ENCODE peak calls at places on chromosomes 11 and 22, in ten cellular contexts. Z is aorta; R is neuronal stem cell; X is cardiac muscle cell; L is suprapubic skin; A is heart left ventricle; F is effector memory CD4-positive, alpha-beta T cell; T is GM23248; C is stomach; H is adrenal gland. O is an unnamed sample.

GRCh38 chr11:115745041-115745440 is 240.8 kb upstream of the CADM1 start:
- DNase-seq in Z (no peak), R (no peak), X (no peak), L (no peak), A (no peak), F (no peak), T (no peak), C (no peak), H (no peak), O (no peak)

GRCh38 chr11:112453601-112454577 is 193.2 kb upstream of the PLET1 start:
- DNase-seq in Z (peak; percentile 52), R (no peak), X (peak; percentile 52), L (no peak), A (peak; percentile 51), F (no peak), T (peak; percentile 48), C (peak; percentile 47), H (peak; percentile 58), O (peak; percentile 26)

GRCh38 chr22:31929126-31929928 is 15.0 kb upstream of the YWHAH start:
- DNase-seq in Z (peak; percentile 33), R (no peak), X (no peak), L (no peak), A (peak; percentile 78), F (no peak), T (peak; percentile 24), C (no peak), H (no peak), O (no peak)

GRCh38 chr22:31329453-31330215 is 16.5 kb downstream of the PATZ1 start:
- DNase-seq in Z (no peak), R (no peak), X (no peak), L (no peak), A (no peak), F (no peak), T (no peak), C (no peak), H (no peak), O (no peak)

GRCh38 chr11:73760066-73760679 is 701 bp downstream of the RAB6A start:
- DNase-seq in Z (peak; percentile 70), R (no peak), X (peak; percentile 52), L (peak; percentile 86), A (peak; percentile 59), F (no peak), T (peak; percentile 71), C (peak; percentile 37), H (peak; percentile 49), O (peak; percentile 46)

GRCh38 chr11:110524227-110524626 is 94.5 kb downstream of the FDX1 start:
- DNase-seq in Z (no peak), R (no peak), X (peak; percentile 78), L (no peak), A (no peak), F (no peak), T (peak; percentile 97), C (no peak), H (no peak), O (no peak)

GRCh38 chr22:44127353-44127752 is 53.4 kb upstream of the PARVG start:
- DNase-seq in Z (no peak), R (no peak), X (peak; percentile 80), L (no peak), A (peak; percentile 57), F (no peak), T (peak; percentile 17), C (no peak), H (peak; percentile 33), O (no peak)

GRCh38 chr11:78420255-78420764 is 2.7 kb upstream of the GAB2 start:
- DNase-seq in Z (peak; percentile 86), R (peak; percentile 51), X (peak; percentile 94), L (peak; percentile 87), A (peak; percentile 71), F (no peak), T (peak; percentile 85), C (peak; percentile 59), H (peak; percentile 52), O (peak; percentile 72)

GRCh38 chr11:95977534-95978174 is 53.7 kb upstream of the MTMR2 start:
- DNase-seq in Z (no peak), R (no peak), X (peak; percentile 69), L (no peak), A (no peak), F (no peak), T (peak; percentile 5), C (no peak), H (no peak), O (no peak)

GRCh38 chr11:34178422-34178821 is 73.0 kb downstream of the NAT10 start:
- DNase-seq in Z (no peak), R (no peak), X (no peak), L (peak; percentile 67), A (no peak), F (no peak), T (no peak), C (no peak), H (no peak), O (no peak)

GRCh38 chr22:22508274-22509176 is at the start of gene ZNF280B:
- DNase-seq in Z (peak; percentile 71), R (peak; percentile 76), X (peak; percentile 92), L (no peak), A (peak; percentile 67), F (peak; percentile 67), T (peak; percentile 66), C (peak; percentile 70), H (peak; percentile 83), O (peak; percentile 79)

GRCh38 chr11:783581-784015 is 6.3 kb downstream of the CEND1 start:
- DNase-seq in Z (peak; percentile 83), R (peak; percentile 70), X (peak; percentile 80), L (peak; percentile 91), A (peak; percentile 74), F (no peak), T (peak; percentile 94), C (peak; percentile 89), H (peak; percentile 83), O (peak; percentile 82)

GRCh38 chr11:62245271-62245753 is 3.3 kb downstream of the SCGB1D2 start:
- DNase-seq in Z (no peak), R (peak; percentile 41), X (peak; percentile 54), L (no peak), A (no peak), F (no peak), T (peak; percentile 37), C (peak; percentile 28), H (no peak), O (no peak)

GRCh38 chr11:60422609-60423008 is 6.8 kb upstream of the MS4A5 start:
- DNase-seq in Z (no peak), R (no peak), X (no peak), L (no peak), A (no peak), F (no peak), T (no peak), C (no peak), H (no peak), O (no peak)

GRCh38 chr22:35303029-35303624 is 3.4 kb downstream of the TOM1 start:
- DNase-seq in Z (no peak), R (no peak), X (no peak), L (no peak), A (no peak), F (no peak), T (peak; percentile 46), C (no peak), H (no peak), O (no peak)
- H3K4me1 ChIP-seq in Z (no peaks in the 10 kb centered on the region), R (peaks cover 17% of the 10 kb centered on the region), X (peaks cover 21% of the 10 kb centered on the region), L (peaks cover 34% of the 10 kb centered on the region), A (peaks cover 6% of the 10 kb centered on the region), F (peaks cover 38% of the 10 kb centered on the region), T (peaks cover 32% of the 10 kb centered on the region), C (peaks cover 21% of the 10 kb centered on the region), H (peaks cover 59% of the 10 kb centered on the region), O (peaks cover 41% of the 10 kb centered on the region)

GRCh38 chr11:2384723-2385041 is 7.6 kb downstream of the CD81 start:
- DNase-seq in Z (no peak), R (no peak), X (no peak), L (no peak), A (no peak), F (no peak), T (no peak), C (no peak), H (no peak), O (no peak)
- H3K4me3 ChIP-seq in Z (no peak overlapping the region), R (no peak overlapping the region), X (no peak overlapping the region), L (no peak overlapping the region), A (no peak overlapping the region), F (no peak overlapping the region), T (no peak overlapping the region), C (peak overlapping the region; percentile 1), H (no peak overlapping the region), O (no peak overlapping the region)

GRCh38 chr11:117127164-117127563 is 16.9 kb upstream of the PAFAH1B2 start:
- DNase-seq in Z (no peak), R (no peak), X (no peak), L (no peak), A (no peak), F (no peak), T (no peak), C (no peak), H (no peak), O (no peak)

GRCh38 chr11:117122546-117122945 is 21.5 kb upstream of the PAFAH1B2 start:
- DNase-seq in Z (no peak), R (no peak), X (no peak), L (no peak), A (no peak), F (no peak), T (no peak), C (no peak), H (no peak), O (no peak)

GRCh38 chr11:117130879-117131278 is 13.2 kb upstream of the PAFAH1B2 start:
- DNase-seq in Z (no peak), R (no peak), X (no peak), L (no peak), A (no peak), F (no peak), T (no peak), C (no peak), H (no peak), O (no peak)

GRCh38 chr11:117128289-117128688 is 15.8 kb upstream of the PAFAH1B2 start:
- DNase-seq in Z (no peak), R (no peak), X (no peak), L (no peak), A (no peak), F (no peak), T (no peak), C (no peak), H (no peak), O (no peak)

GRCh38 chr11:117126223-117126965 is 17.7 kb upstream of the PAFAH1B2 start:
- DNase-seq in Z (no peak), R (no peak), X (no peak), L (no peak), A (no peak), F (no peak), T (no peak), C (no peak), H (no peak), O (no peak)
- H3K27me3 ChIP-seq in Z (no peaks in the 10 kb centered on the region), R (no peaks in the 10 kb centered on the region), X (peaks cover 3% of the 10 kb centered on the region), L (no peaks in the 10 kb centered on the region), A (no peaks in the 10 kb centered on the region), F (no peaks in the 10 kb centered on the region), T (peaks cover 8% of the 10 kb centered on the region), C (no peaks in the 10 kb centered on the region), H (no peaks in the 10 kb centered on the region), O (no peaks in the 10 kb centered on the region)

DNA sequence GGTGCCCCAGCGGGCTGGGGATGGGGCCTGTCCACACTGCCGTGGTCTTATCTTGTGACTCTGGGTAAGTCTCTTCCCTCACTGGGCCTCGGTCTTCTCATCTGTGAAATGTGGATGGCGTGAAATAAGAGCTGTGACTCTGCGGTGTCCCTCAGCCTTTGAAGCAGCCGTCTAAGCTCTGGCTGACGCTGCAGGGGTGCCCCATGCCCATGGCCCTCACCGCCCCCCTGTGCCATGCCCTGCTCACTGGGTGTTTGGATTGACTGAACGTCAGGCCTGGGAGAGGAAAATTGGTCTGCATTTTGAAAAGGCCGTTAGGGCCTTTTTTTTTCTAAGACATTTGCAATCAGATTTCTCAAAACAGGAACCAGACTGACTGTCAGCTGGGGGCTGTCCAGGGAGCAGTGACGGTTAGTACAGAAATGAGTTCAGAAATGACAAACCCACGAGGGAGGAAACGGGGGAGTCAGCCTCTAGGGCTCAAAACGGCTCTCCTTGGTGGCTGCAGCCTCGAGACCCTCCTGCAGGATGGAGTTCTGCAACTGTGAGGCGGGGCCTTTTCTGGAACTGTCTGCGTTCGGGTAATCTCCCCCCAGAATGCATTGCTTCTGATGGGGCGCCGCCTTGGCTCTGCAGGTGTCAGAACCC is 1.9 kb downstream of the GRK2 start:
- DNase-seq in Z (peak; percentile 66), R (no peak), X (no peak), L (no peak), A (peak; percentile 28), F (peak; percentile 62), T (no peak), C (no peak), H (no peak), O (peak; percentile 54)
- H3K4me1 ChIP-seq in Z (no peaks in the 10 kb centered on the region), R (peaks cover 24% of the 10 kb centered on the region), X (peaks cover 15% of the 10 kb centered on the region), L (peaks cover 93% of the 10 kb centered on the region), A (peaks cover 36% of the 10 kb centered on the region), F (peaks cover 61% of the 10 kb centered on the region), T (peaks cover 28% of the 10 kb centered on the region), C (peaks cover 73% of the 10 kb centered on the region), H (peaks cover 65% of the 10 kb centered on the region), O (peaks cover 68% of the 10 kb centered on the region)